ENCODE peak calls at places on chromosomes 12 and 14, in five cellular contexts. I is stomach, O is GM23338, C is GM12892, L is transverse colon. Z is an unnamed sample.

GRCh38 chr12:120928864-120929652 is 24.9 kb upstream of the SPPL3 start:
- DNase-seq in O (peak; percentile 80), L (peak; percentile 67), C (no peak), I (peak; percentile 41), Z (no peak)

GRCh38 chr12:131092911-131093901 is 139.5 kb downstream of the ADGRD1 start:
- DNase-seq in O (no peak), L (peak; percentile 65), C (peak; percentile 48), I (no peak), Z (no peak)

GRCh38 chr12:79635676-79636075 is 55.1 kb downstream of the PAWR start:
- DNase-seq in C (no peak), I (no peak), L (no peak), O (no peak), Z (no peak)

GRCh38 chr12:121184984-121185894 is 24.7 kb upstream of the P2RX4 start:
- DNase-seq in I (no peak), L (no peak), C (no peak), O (no peak), Z (no peak)

GRCh38 chr12:23421556-23421955 is 527.9 kb downstream of the SOX5 start:
- DNase-seq in L (no peak), O (no peak), C (no peak), I (no peak), Z (no peak)

GRCh38 chr12:61554268-61555008 is 705.8 kb upstream of the USP15 start:
- DNase-seq in L (no peak), O (no peak), C (no peak), I (no peak), Z (no peak)

GRCh38 chr12:131116437-131117117 is 162.9 kb downstream of the ADGRD1 start:
- DNase-seq in O (peak; percentile 72), L (no peak), I (no peak), C (no peak), Z (no peak)

GRCh38 chr12:132603240-132604107 is 6.9 kb downstream of the LRCOL1 start:
- DNase-seq in C (no peak), L (no peak), O (no peak), I (no peak), Z (no peak)

GRCh38 chr12:40001406-40001805 is 104.5 kb downstream of the SLC2A13 start:
- DNase-seq in C (no peak), O (no peak), L (no peak), I (no peak), Z (no peak)

GRCh38 chr12:1869145-1869544 is 48.8 kb downstream of the LRTM2 start:
- DNase-seq in O (no peak), I (no peak), C (no peak), L (no peak), Z (no peak)

GRCh38 chr12:94207467-94208432 is 59.4 kb downstream of the PLXNC1 start:
- DNase-seq in L (peak; percentile 41), O (no peak), I (no peak), C (peak; percentile 39), Z (no peak)

DNA sequence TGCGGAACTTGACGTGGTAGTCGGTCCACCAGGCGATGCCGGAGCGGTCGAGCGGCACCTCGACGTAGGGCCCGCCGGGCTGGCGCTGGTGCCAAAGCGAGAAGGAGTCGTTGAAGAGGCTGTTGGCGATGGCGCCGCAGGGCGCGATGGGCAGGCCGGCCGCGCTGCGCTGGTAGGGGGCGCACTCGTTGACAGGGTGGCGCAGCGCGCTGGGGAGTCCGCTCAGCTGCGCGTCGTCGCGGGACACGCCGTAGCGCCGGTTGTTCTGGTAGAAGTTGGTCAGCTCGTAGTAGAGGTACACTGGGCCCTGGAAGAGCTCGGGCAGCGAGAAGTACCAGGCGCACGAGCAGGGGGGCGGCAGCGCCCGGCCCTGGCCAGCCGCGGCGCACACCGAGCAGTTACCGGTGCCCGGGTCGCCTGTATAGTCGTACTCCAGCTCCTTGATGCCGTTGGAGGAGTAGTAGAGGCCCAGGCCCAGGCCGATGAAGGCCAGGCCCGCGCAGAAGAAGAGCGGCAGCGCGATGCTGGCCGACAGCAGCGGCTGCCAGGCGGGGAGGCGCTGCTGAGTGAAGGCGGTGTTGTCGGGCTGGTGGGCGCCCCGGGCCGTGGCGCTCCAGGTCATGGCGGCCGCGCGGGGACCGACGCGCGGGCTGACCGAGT is 482 bp downstream of the TMEM30B start:
- DNase-seq in I (peak; percentile 74), O (peak; percentile 70), C (peak; percentile 22), L (peak; percentile 69), Z (no peak)
- TF ChIP-seq POLR2AphosphoS5 in I (peak; percentile 63), O (peak; percentile 13), C (no peak), L (peak; percentile 78), Z (no peak)

GRCh38 chr14:52553002-52553670 is 500 bp downstream of the GPR137C start:
- DNase-seq in L (peak; percentile 35), O (peak; percentile 46), I (peak; percentile 39), C (peak; percentile 19), Z (no peak)

GRCh38 chr14:52553671-52554575 is 1.3 kb downstream of the GPR137C start:
- DNase-seq in L (peak; percentile 91), O (peak; percentile 50), I (peak; percentile 92), C (peak; percentile 12), Z (no peak)

GRCh38 chr14:52551205-52551604 is 1.1 kb downstream of the TXNDC16 start:
- DNase-seq in I (no peak), O (no peak), C (no peak), L (no peak), Z (no peak)

GRCh38 chr14:52551696-52552062 is 626 bp downstream of the TXNDC16 start:
- DNase-seq in O (no peak), L (no peak), I (no peak), C (no peak), Z (no peak)

GRCh38 chr14:52552063-52552988 is at the start of the genes GPR137C and TXNDC16:
- DNase-seq in L (peak; percentile 100), O (peak; percentile 100), C (peak; percentile 84), I (peak; percentile 100), Z (peak; percentile 95)
- TF ChIP-seq POLR2AphosphoS5 in L (peak; percentile 88), O (peak; percentile 74), C (peak; percentile 83), I (peak; percentile 95), Z (peak; percentile 30)

DNA sequence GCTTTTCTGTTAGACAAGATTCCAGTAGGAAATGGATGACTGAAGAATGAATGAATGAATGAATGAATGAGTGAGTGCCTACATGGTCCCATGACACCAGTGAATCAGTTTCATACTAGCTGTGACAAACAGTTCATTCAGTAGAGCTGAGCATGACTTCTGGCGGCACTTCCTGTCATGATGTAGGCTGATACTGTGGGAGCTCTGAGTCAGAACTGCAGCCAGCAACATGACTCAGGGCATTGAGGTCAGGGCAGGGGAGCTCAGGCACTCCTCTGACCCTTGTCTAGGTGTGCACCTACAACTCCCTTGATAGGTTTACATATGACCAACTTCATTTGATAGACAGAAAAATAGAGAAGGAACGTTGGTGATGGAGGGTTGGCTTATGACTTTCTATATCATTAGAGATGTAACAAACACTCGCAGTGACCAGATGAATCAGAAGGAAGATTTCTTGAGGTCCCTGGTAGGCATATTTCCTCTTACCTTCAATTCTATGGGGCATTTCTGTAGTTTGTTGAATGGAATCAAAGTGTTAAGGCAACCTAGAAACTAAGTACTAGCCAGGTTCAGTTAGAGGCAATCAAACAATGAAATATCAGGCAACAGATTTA is 139.3 kb upstream of the ARHGAP5 start:
- DNase-seq in I (peak; percentile 59), O (no peak), C (peak; percentile 19), L (peak; percentile 70), Z (peak; percentile 89)
- TF ChIP-seq POLR2AphosphoS5 in I (peak; percentile 80), O (no peak), C (no peak), L (peak; percentile 24), Z (no peak)

DNA sequence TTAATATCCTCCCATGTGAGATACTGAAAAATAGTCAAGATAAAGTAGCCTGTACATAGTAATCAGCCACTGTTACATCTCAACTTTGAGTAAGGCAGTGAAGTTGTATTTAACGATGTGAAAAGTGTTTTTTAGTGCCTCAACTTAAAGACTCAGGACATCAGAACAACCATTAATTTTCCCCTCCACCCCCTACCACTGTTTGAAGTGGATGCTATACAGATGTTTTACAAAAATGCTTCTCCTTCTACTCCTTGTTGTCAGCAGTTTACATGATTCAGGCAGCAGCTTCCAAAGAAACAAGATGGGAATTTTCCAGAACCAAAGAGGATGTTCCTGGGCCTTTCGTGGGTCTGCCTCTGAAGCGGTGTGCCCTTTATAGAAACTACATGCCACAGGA is 143.6 kb downstream of the RPAP3 start:
- DNase-seq in C (no peak), I (no peak), L (no peak), O (no peak), Z (no peak)
- TF ChIP-seq POLR2AphosphoS5 in C (no peak), I (no peak), L (peak; percentile 5), O (no peak), Z (no peak)

DNA sequence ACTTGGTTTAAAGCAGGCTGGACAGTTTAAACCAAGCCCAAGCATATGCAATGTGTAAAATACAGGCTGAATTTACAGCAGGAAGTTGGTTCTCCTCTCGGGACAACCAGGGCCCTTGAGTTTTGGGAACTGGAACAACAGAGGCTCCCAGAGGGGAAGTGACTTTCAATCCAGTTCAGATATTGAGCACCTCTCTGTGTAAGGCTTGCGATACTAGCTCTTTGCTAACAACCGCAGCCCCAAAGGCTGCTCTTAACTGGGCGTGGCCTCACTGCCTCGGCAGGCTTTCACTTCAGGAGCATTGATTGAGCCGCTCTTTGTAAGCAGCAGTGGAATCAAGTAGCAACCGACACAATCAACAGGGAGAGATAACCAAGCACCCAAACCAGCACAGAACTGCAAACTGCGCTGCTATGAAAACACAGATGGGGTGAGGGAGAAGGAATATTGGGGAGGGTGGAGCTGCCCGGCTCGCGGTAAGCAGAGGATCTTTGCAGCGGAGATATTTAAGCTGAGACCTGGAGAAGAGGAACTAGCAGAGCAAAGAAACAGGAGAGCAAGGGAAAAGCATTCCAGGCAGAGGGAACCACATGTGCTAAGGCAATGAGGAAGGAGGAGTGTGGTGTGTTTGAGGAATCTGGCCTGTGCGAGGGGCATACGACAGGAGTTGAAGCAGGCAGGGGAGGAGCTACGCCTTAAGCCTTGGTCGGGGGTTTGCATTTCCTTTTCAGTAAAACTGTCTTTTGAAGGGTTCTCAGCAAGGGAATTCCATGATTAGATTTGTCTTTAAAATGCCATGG is 17.3 kb upstream of the YY1 start:
- DNase-seq in L (peak; percentile 74), I (peak; percentile 79), O (peak; percentile 91), C (peak; percentile 45), Z (no peak)
- TF ChIP-seq POLR2AphosphoS5 in L (peak; percentile 9), I (peak; percentile 66), O (peak; percentile 61), C (no peak), Z (no peak)

DNA sequence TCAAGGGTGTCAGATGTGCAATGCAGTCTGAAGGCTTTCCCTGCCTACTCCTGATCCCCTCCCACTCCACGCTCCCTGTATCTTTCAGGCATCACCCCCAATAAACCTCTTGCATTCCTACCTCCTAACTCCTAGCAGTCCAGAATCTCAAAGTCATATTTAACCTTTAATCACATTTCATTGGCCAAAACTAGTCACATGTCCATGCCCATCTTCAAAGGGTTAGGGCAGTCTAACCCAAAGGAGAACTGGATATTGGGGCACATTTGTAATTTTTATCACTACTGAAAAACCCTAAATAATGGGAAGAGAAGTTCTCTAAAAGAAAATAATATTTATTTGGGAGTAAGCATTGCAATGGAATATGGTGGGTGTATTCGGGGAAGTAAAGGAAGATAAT is 5.4 kb upstream of the C12orf75 start:
- DNase-seq in I (no peak), C (no peak), O (no peak), L (no peak), Z (no peak)
- TF ChIP-seq POLR2AphosphoS5 in I (no peak), C (no peak), O (no peak), L (no peak), Z (no peak)